ENCODE peak calls at places on chromosomes 12 and 14, in six cellular contexts. S, H, K, V, O and P are unnamed samples.

GRCh38 chr14:72740966-72741835 is 152.7 kb downstream of the DPF3 start:
- DNase-seq in S (no peak), H (no peak), K (no peak), V (peak), O (no peak), P (no peak)

GRCh38 chr14:24179961-24180726 is 8.3 kb downstream of the REC8 start:
- DNase-seq in H (no peak), O (no peak), S (no peak), K (no peak), V (no peak), P (peak)

GRCh38 chr12:62651138-62651537 is 184.5 kb downstream of the MON2 start:
- DNase-seq in O (no peak), V (no peak), S (no peak), K (no peak), H (no peak), P (no peak)

GRCh38 chr14:80930095-80930494 is 11.4 kb downstream of the CEP128 start:
- DNase-seq in O (no peak), V (no peak), K (no peak), S (no peak), H (no peak), P (no peak)

GRCh38 chr14:76133103-76133502 is 18.6 kb upstream of the GPATCH2L start:
- DNase-seq in V (no peak), K (no peak), H (no peak), S (no peak), O (no peak), P (no peak)

GRCh38 chr14:56659361-56659760 is 79.8 kb downstream of the TMEM260 start:
- DNase-seq in H (no peak), K (no peak), V (no peak), O (no peak), S (no peak), P (no peak)

GRCh38 chr14:24425704-24426103 is 3.8 kb downstream of the CBLN3 start:
- DNase-seq in V (no peak), H (no peak), O (no peak), K (no peak), S (no peak), P (peak)

GRCh38 chr12:40106202-40106533 is 287 bp upstream of the SLC2A13 start:
- DNase-seq in H (no peak), O (no peak), S (no peak), K (no peak), V (no peak), P (no peak)

GRCh38 chr14:65637780-65638179 is 225.2 kb downstream of the FUT8 start:
- DNase-seq in S (no peak), V (no peak), K (no peak), O (no peak), H (no peak), P (no peak)

GRCh38 chr12:124833693-124834122 is 30.0 kb downstream of the SCARB1 start:
- DNase-seq in V (no peak), S (peak), K (peak), H (no peak), O (peak), P (no peak)

DNA sequence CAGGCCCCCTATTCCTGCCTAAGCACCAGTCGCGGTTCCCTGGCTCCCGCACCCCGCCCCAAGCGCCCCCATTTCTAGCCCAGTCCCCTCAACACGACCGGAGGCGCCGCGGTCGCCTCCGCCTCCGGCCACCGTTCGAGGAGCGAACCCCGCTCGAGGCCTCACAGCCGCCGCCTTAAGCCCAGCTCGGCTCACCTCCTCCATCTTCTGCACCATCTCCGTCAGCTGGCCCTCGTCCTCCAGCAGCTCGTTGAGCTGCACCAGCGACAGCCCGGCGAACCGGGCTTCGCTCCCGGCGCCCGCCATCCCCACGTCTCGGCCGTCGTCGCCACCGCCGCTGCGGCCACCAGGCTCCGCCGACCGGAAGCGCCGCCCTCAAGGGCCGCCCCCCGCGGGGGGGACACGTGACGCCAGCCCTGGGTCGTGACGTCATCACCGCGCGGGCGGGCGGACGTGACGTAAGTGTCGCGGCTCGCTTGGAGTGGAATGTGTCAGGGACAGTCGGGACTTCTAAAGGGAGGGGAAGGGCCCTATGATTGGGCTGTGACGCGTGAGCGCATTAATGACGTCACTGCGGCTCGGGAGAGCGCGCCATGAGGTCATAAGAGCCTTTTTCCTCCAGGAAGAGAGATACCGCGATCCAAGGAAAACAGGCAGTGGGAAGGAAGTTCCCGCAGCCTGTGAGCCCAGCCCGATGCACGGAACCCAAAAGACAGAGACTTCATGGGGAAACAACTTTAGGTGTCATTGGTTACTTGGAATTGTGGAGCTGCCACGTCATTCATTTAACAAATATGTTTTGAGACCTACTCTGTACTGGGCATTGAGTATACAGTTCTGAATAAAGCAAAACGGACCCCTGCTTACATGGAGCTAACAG is at the start of gene VPS37B:
- DNase-seq in H (peak), K (peak), S (peak), O (peak), V (peak), P (peak)
- TF ChIP-seq POLR2A in H (peak), K (peak), S (peak), O (peak), V (no peak), P (peak)

GRCh38 chr14:100548295-100548655 is 38.9 kb downstream of the BEGAIN start:
- DNase-seq in K (no peak), O (no peak), H (no peak), S (no peak), V (no peak), P (no peak)

GRCh38 chr14:100545359-100545758 is 41.9 kb downstream of the BEGAIN start:
- DNase-seq in S (no peak), V (no peak), O (no peak), H (no peak), K (no peak), P (no peak)

GRCh38 chr14:100544506-100545141 is 42.6 kb downstream of the BEGAIN start:
- DNase-seq in S (no peak), V (no peak), O (no peak), K (no peak), H (no peak), P (no peak)

GRCh38 chr14:100547633-100548294 is 39.5 kb downstream of the BEGAIN start:
- DNase-seq in V (peak), S (peak), K (peak), O (peak), H (no peak), P (peak)

GRCh38 chr14:100546051-100546443 is 41.2 kb downstream of the BEGAIN start:
- DNase-seq in K (no peak), S (peak), O (no peak), V (peak), H (no peak), P (no peak)
- H3K4me3 ChIP-seq in K (peak), S (no peak), O (peak), V (peak), H (peak), P (no peak)

DNA sequence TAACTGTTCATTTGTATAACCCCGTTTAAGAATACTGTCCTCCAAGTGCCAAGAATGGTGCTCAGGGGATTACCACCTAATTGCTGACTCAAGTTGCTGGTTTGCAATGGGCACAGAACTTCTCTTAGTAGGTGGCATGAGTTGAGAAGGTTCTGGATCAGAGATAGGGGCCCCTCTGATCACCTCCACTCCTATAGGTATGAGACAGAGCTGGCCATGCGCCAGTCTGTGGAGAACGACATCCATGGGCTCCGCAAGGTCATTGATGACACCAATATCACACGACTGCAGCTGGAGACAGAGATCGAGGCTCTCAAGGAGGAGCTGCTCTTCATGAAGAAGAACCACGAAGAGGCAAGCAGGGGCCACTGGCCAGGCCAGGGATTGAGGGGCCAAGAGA is 1.6 kb downstream of the KRT18 start:
- DNase-seq in V (no peak), O (no peak), H (no peak), K (no peak), S (no peak), P (no peak)
- H3K27ac ChIP-seq in V (peak), O (no peak), H (no peak), K (peak), S (no peak), P (peak)

GRCh38 chr12:113591480-113591971 is 119.9 kb upstream of the LHX5 start:
- DNase-seq in O (no peak), V (no peak), K (no peak), H (no peak), S (no peak), P (no peak)
- TF ChIP-seq POLR2A in O (no peak), V (no peak), K (no peak), H (no peak), S (no peak), P (no peak)

GRCh38 chr14:104691546-104692260 is 2.3 kb downstream of the INF2 start:
- DNase-seq in O (no peak), S (no peak), K (no peak), V (no peak), H (no peak), P (no peak)
- H3K4me3 ChIP-seq in O (no peak), S (no peak), K (no peak), V (peak), H (peak), P (no peak)